ENCODE peak calls at places on chromosomes 1 and 21, in ten cellular contexts. T is uterus, K is left lung, B is body of pancreas, Q is HepG2, J is brain microvascular endothelial cell, V is right lobe of liver, Z is OCI-LY7, N is GM23338, I is lung. L is an unnamed sample.
A peak's percentile ranks its signal among the peaks of the same experiment; 100 is the strongest.

GRCh38 chr1:59516881-59517280 is 220.0 kb downstream of the FGGY start:
- DNase-seq in T (peak; percentile 80), K (no peak), B (peak; percentile 60), Q (no peak), J (peak; percentile 21), V (no peak), Z (no peak), N (no peak), I (no peak), L (no peak)

GRCh38 chr1:206036661-206037455 is 13.2 kb upstream of the CTSE start:
- DNase-seq in T (no peak), K (no peak), B (no peak), Q (no peak), J (no peak), V (no peak), Z (peak; percentile 41), N (no peak), I (no peak), L (no peak)

GRCh38 chr1:162990665-162991064 is 78.5 kb upstream of the RGS4 start:
- DNase-seq in T (no peak), K (no peak), B (no peak), Q (no peak), J (no peak), V (no peak), Z (no peak), N (no peak), I (no peak), L (no peak)

GRCh38 chr1:69421286-69421685 is 146.4 kb upstream of the LRRC7 start:
- DNase-seq in T (no peak), K (no peak), B (no peak), Q (no peak), J (peak; percentile 16), V (no peak), Z (no peak), N (no peak), I (no peak), L (no peak)

GRCh38 chr21:36338975-36339374 is 19.0 kb downstream of the MORC3 start:
- DNase-seq in T (no peak), K (no peak), B (no peak), Q (no peak), J (no peak), V (no peak), Z (no peak), N (no peak), I (no peak), L (no peak)

GRCh38 chr1:199862047-199862446 is 165.5 kb upstream of the NR5A2 start:
- DNase-seq in T (no peak), K (no peak), B (no peak), Q (no peak), J (no peak), V (no peak), Z (no peak), N (no peak), I (no peak), L (no peak)

GRCh38 chr1:228487336-228488106 is at the start of gene RNF187:
- DNase-seq in T (peak; percentile 91), K (peak; percentile 91), B (peak; percentile 89), Q (no peak), J (no peak), V (peak; percentile 92), Z (no peak), N (no peak), I (peak; percentile 93), L (peak; percentile 20)

GRCh38 chr1:145886390-145886789 is 724 bp upstream of the ANKRD35 start:
- DNase-seq in T (no peak), K (no peak), B (no peak), Q (no peak), J (no peak), V (no peak), Z (no peak), N (peak; percentile 23), I (no peak), L (no peak)

GRCh38 chr1:65208577-65208976 is 60.6 kb downstream of the AK4 start:
- DNase-seq in T (no peak), K (no peak), B (no peak), Q (peak; percentile 32), J (no peak), V (peak; percentile 89), Z (no peak), N (peak; percentile 57), I (no peak), L (no peak)

GRCh38 chr1:2506007-2506860 is 20.2 kb downstream of the PANK4 start:
- DNase-seq in T (no peak), K (no peak), B (no peak), Q (no peak), J (no peak), V (no peak), Z (no peak), N (no peak), I (no peak), L (no peak)

DNA sequence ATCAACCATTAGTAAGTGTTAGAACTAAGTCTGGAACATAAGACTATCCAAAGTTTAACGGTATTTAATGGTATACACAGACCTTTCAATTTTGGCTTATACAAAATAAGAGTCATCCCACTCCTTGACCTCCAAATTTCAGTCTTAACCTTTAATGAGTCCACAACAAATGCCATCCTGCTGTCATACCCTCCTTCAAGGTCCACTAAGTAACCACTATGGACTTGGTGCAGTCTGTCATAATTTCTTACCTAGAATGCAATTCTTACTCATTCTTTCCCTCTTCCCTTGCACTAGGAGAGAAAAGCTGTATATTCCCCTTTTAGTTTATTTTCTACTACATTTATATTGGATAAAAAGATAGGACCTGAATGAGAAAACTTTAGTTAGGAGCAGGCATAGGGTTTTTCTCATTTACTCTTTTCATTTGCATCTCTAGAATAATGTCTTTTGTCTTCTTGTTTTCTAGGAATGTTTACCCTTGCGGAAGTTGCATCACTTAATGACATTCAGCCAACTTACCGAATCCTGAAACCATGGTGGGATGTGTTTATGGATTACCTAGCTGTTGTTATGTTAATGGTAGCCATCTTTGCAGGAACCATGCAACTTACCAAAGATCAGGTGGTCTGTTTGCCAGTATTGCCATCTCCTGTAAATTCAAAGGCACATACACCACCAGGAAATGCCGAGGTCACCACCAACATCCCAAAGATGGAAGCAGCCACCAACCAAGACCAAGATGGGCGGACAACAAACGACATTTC is 62.1 kb upstream of the ZNF326 start:
- DNase-seq in T (no peak), K (no peak), B (no peak), Q (no peak), J (no peak), V (no peak), Z (no peak), N (peak; percentile 69), I (no peak), L (no peak)
- H3K27ac ChIP-seq in T (no peak overlapping the region), K (no peak overlapping the region), B (no peak overlapping the region), Q (no peak overlapping the region), J (no peak overlapping the region), V (no peak overlapping the region), Z (no peak overlapping the region), N (peak overlapping the region; percentile 78), I (no peak overlapping the region), L (no peak overlapping the region)

DNA sequence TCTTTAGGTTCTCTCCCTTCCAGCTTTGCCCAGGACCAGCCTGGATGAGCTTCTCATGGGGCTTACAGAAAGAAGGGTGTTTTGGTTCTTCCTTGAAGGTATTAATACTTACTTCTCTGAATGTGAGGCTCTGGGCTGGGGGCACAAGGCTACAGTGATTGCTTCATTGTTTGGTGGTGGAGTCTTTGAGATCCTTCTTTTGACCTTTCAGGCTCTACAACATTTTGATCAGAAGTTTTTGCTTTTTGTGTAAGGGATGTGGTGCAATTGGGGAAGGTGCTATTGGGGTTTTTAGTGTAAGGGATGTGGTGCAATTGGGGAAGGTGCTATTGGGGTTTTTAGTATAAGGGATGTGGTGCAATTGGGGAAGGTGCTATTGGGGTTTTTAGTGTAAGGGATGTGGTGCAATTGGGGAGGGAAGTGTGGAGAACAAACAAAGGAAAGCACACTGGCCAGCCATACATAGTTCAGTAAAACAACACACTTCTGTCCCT is 103.6 kb upstream of the IVNS1ABP start:
- DNase-seq in T (no peak), K (no peak), B (no peak), Q (no peak), J (no peak), V (no peak), Z (no peak), N (no peak), I (no peak), L (no peak)
- TF ChIP-seq CTCF in T (no peak), K (no peak), B (no peak), Q (no peak), J (no peak), V (no peak), Z (no peak), N (no peak), I (no peak), L (no peak)

GRCh38 chr1:88892146-88892877 is 945 bp upstream of the GTF2B start:
- DNase-seq in T (no peak), K (no peak), B (peak; percentile 24), Q (peak; percentile 97), J (peak; percentile 31), V (peak; percentile 61), Z (peak; percentile 68), N (peak; percentile 66), I (no peak), L (no peak)
- H3K27ac ChIP-seq in T (peak overlapping the region; percentile 89), K (peak overlapping the region; percentile 97), B (no peak overlapping the region), Q (peak overlapping the region; percentile 88), J (peak overlapping the region; percentile 90), V (peak overlapping the region; percentile 85), Z (peak overlapping the region; percentile 63), N (no peak overlapping the region), I (peak overlapping the region; percentile 6), L (peak overlapping the region; percentile 87)

DNA sequence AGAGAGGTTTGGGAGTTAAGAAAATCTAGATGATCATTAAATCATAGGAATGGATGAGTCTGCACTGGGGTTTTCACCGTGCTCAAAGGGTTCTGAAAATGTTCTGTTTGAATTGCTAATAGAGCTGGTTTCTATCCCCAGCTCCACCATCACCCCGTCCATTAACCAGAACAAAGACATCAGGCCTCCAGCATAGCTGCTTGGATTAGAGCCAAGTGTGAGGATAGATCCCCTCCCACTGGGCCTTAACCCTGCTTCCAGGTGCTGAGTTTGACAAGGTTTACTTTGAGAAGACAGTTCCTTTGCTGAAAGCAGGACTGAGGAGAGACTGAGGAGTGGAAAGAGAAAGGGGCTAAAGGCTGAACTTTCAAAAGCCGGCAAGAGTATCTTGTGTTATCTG is 48.3 kb downstream of the MPZL1 start:
- DNase-seq in T (no peak), K (no peak), B (no peak), Q (no peak), J (no peak), V (no peak), Z (no peak), N (peak; percentile 30), I (no peak), L (no peak)
- TF ChIP-seq CTCF in T (no peak), K (no peak), B (no peak), Q (no peak), J (no peak), V (no peak), Z (no peak), N (no peak), I (no peak), L (no peak)